ENCODE peak calls at places on chromosomes 3 and 15, in eight cellular contexts. T is KBM-7; N is NCI-H510A treated with DMSO at 0.1 percent for 48 hours; S is neuronal stem cell; H is amniotic stem cell; P is AG04449; O is activated naive CD4-positive, alpha-beta T cell treated with anti-CD3 and anti-CD28 coated beads for 36 hours; F is NCI-H2081. Z is an unnamed sample.

GRCh38 chr3:1987983-1988382 is 110.7 kb upstream of the CNTN4 start:
- DNase-seq in T (peak; percentile 22), N (no peak), S (peak; percentile 8), H (no peak), P (no peak), O (no peak), F (no peak), Z (peak; percentile 21)

GRCh38 chr3:126132751-126133511 is 47.5 kb downstream of the ALDH1L1 start:
- DNase-seq in T (no peak), N (no peak), S (no peak), H (no peak), P (no peak), O (no peak), F (no peak), Z (peak; percentile 28)

GRCh38 chr3:14362890-14363289 is 39.5 kb upstream of the SLC6A6 start:
- DNase-seq in T (no peak), N (no peak), S (no peak), H (no peak), P (no peak), O (no peak), F (no peak), Z (no peak)

GRCh38 chr3:53255360-53255774 is 455 bp downstream of the TKT start:
- DNase-seq in T (peak; percentile 32), N (no peak), S (no peak), H (no peak), P (no peak), O (peak; percentile 44), F (no peak), Z (no peak)

GRCh38 chr3:189967254-189967865 is 153.3 kb downstream of the P3H2 start:
- DNase-seq in T (peak; percentile 51), N (peak; percentile 40), S (peak; percentile 55), H (peak; percentile 28), P (no peak), O (peak; percentile 28), F (peak; percentile 55), Z (peak; percentile 24)

GRCh38 chr3:130905551-130905950 is 11.7 kb downstream of the ATP2C1 start:
- DNase-seq in T (no peak), N (peak; percentile 14), S (no peak), H (no peak), P (no peak), O (no peak), F (peak; percentile 24), Z (no peak)

GRCh38 chr15:55289011-55289572 is 521 bp downstream of the RAB27A start:
- DNase-seq in T (no peak), N (peak; percentile 1), S (peak; percentile 23), H (no peak), P (no peak), O (peak; percentile 55), F (no peak), Z (no peak)

GRCh38 chr3:22555753-22556152 is 647.4 kb upstream of the UBE2E2 start:
- DNase-seq in T (no peak), N (peak; percentile 83), S (no peak), H (no peak), P (no peak), O (no peak), F (no peak), Z (no peak)

GRCh38 chr3:188133219-188133618 is 20.7 kb upstream of the LPP start:
- DNase-seq in T (no peak), N (no peak), S (no peak), H (no peak), P (no peak), O (no peak), F (no peak), Z (no peak)

GRCh38 chr3:47365213-47366153 is 15.3 kb upstream of the PTPN23 start:
- DNase-seq in T (peak; percentile 42), N (no peak), S (no peak), H (peak; percentile 8), P (peak; percentile 60), O (no peak), F (no peak), Z (no peak)

GRCh38 chr3:98734311-98734710 is 28.8 kb upstream of the ST3GAL6 start:
- DNase-seq in T (no peak), N (no peak), S (no peak), H (no peak), P (no peak), O (no peak), F (no peak), Z (no peak)

GRCh38 chr15:72809329-72809728 is 25.8 kb upstream of the ADPGK start:
- DNase-seq in T (no peak), N (no peak), S (no peak), H (no peak), P (no peak), O (no peak), F (no peak), Z (no peak)

GRCh38 chr3:24650839-24651238 is 156.2 kb upstream of the THRB start:
- DNase-seq in T (no peak), N (no peak), S (no peak), H (no peak), P (no peak), O (no peak), F (no peak), Z (no peak)

GRCh38 chr3:196633658-196634151 is 5.8 kb upstream of the NRROS start:
- DNase-seq in T (no peak), N (no peak), S (no peak), H (no peak), P (no peak), O (no peak), F (no peak), Z (no peak)

GRCh38 chr3:119368243-119368800 is 74.1 kb downstream of the ARHGAP31 start:
- DNase-seq in T (no peak), N (no peak), S (no peak), H (no peak), P (no peak), O (no peak), F (no peak), Z (no peak)

GRCh38 chr15:74208496-74208895 is 5.9 kb upstream of the STRA6 start:
- DNase-seq in T (no peak), N (no peak), S (no peak), H (no peak), P (no peak), O (no peak), F (no peak), Z (peak; percentile 34)

GRCh38 chr3:27312044-27312668 is 57.0 kb downstream of the NEK10 start:
- DNase-seq in T (peak; percentile 73), N (peak; percentile 74), S (peak; percentile 58), H (peak; percentile 20), P (peak; percentile 46), O (peak; percentile 8), F (peak; percentile 13), Z (peak; percentile 23)

GRCh38 chr3:176964656-176965055 is 232.6 kb downstream of the TBL1XR1 start:
- DNase-seq in T (no peak), N (no peak), S (no peak), H (no peak), P (no peak), O (no peak), F (no peak), Z (no peak)

GRCh38 chr15:25664761-25665160 is 198.4 kb downstream of the ATP10A start:
- DNase-seq in T (no peak), N (no peak), S (no peak), H (no peak), P (no peak), O (no peak), F (no peak), Z (no peak)

GRCh38 chr3:48301814-48302194 is 31.7 kb downstream of the SPINK8 start:
- DNase-seq in T (no peak), N (peak; percentile 2), S (peak; percentile 8), H (no peak), P (no peak), O (peak; percentile 52), F (no peak), Z (no peak)

GRCh38 chr3:87710028-87710427 is 348.8 kb downstream of the CGGBP1 start:
- DNase-seq in T (no peak), N (no peak), S (no peak), H (no peak), P (no peak), O (no peak), F (no peak), Z (no peak)

GRCh38 chr3:82179291-82179690 is 417.8 kb upstream of the GBE1 start:
- DNase-seq in T (no peak), N (no peak), S (no peak), H (no peak), P (no peak), O (no peak), F (no peak), Z (no peak)

GRCh38 chr3:70097084-70097483 is 97.6 kb downstream of the SAMMSON start:
- DNase-seq in T (no peak), N (no peak), S (no peak), H (no peak), P (no peak), O (no peak), F (no peak), Z (no peak)

GRCh38 chr3:7289113-7289512 is 428.2 kb downstream of the GRM7 start:
- DNase-seq in T (no peak), N (no peak), S (no peak), H (no peak), P (no peak), O (no peak), F (no peak), Z (no peak)

GRCh38 chr15:76533995-76534394 is 197.4 kb downstream of the ISL2 start:
- DNase-seq in T (no peak), N (no peak), S (no peak), H (no peak), P (no peak), O (no peak), F (no peak), Z (no peak)

GRCh38 chr3:178522200-178523052 is 13.8 kb upstream of the KCNMB2 start:
- DNase-seq in T (no peak), N (no peak), S (no peak), H (no peak), P (no peak), O (no peak), F (no peak), Z (no peak)

GRCh38 chr3:171598990-171599389 is 138.8 kb upstream of the TNIK start:
- DNase-seq in T (no peak), N (no peak), S (no peak), H (no peak), P (no peak), O (no peak), F (no peak), Z (no peak)

GRCh38 chr3:31095254-31095653 is 200.8 kb upstream of the GADL1 start:
- DNase-seq in T (no peak), N (no peak), S (no peak), H (no peak), P (no peak), O (no peak), F (no peak), Z (no peak)

GRCh38 chr3:125045194-125045593 is 10.6 kb downstream of the HEG1 start:
- DNase-seq in T (no peak), N (no peak), S (no peak), H (no peak), P (no peak), O (no peak), F (no peak), Z (no peak)

GRCh38 chr3:55267206-55267930 is 219.7 kb downstream of the WNT5A start:
- DNase-seq in T (no peak), N (no peak), S (no peak), H (no peak), P (peak; percentile 34), O (no peak), F (no peak), Z (no peak)